ENCODE peak calls at places on chromosomes 13 and 19, in six cellular contexts. E is activated T-cell treated with anti-CD3 and anti-CD28 coated beads for 1 hour; O is Daoy; R is NCI-H1417 treated with DMSO at 0.1 percent for 48 hours; A is T-helper 1 cell; U is stimulated activated CD4-positive, alpha-beta T cell treated with anti-CD3 and anti-CD28 coated beads, Interleukin-15, amount 100 ng/mL, for 24 hours. S is an unnamed sample.

GRCh38 chr19:53422551-53422950 is 9.2 kb upstream of the ZNF761 start:
- DNase-seq in E (no peak), O (no peak), R (no peak), A (no peak), U (no peak), S (no peak)

GRCh38 chr19:798415-799075 is 1.3 kb downstream of the PTBP1 start:
- DNase-seq in E (no peak), O (no peak), R (no peak), A (no peak), U (no peak), S (no peak)

GRCh38 chr13:42354246-42355117 is 82.5 kb downstream of the AKAP11 start:
- DNase-seq in E (no peak), O (peak), R (no peak), A (peak), U (peak), S (no peak)

GRCh38 chr19:30330266-30330665 is 41.9 kb upstream of the ZNF536 start:
- DNase-seq in E (no peak), O (no peak), R (no peak), A (no peak), U (no peak), S (no peak)

GRCh38 chr19:1854542-1855039 is 6.3 kb upstream of the REXO1 start:
- DNase-seq in E (no peak), O (no peak), R (no peak), A (no peak), U (no peak), S (no peak)

GRCh38 chr19:1817553-1818179 is 5.6 kb upstream of the ATP8B3 start:
- DNase-seq in E (no peak), O (no peak), R (no peak), A (no peak), U (no peak), S (no peak)

GRCh38 chr19:10808937-10809655 is 26.9 kb downstream of the TMED1 start:
- DNase-seq in E (no peak), O (peak), R (no peak), A (peak), U (peak), S (no peak)

GRCh38 chr19:58009666-58010301 is 7.2 kb upstream of the ZNF606 start:
- DNase-seq in E (peak), O (peak), R (peak), A (peak), U (peak), S (peak)

GRCh38 chr13:95559100-95559499 is 6.6 kb downstream of the CLDN10 start:
- DNase-seq in E (no peak), O (no peak), R (no peak), A (no peak), U (no peak), S (no peak)